ENCODE peak calls at places on chromosomes 3 and 15, in six cellular contexts. C, T, V, P, M and I are unnamed samples.

GRCh38 chr3:175526191-175526590 is 667.1 kb downstream of the NAALADL2 start:
- DNase-seq in C (no peak), T (no peak), V (no peak), P (no peak), M (no peak), I (no peak)

GRCh38 chr3:169146112-169146665 is 517.3 kb downstream of the MECOM start:
- DNase-seq in C (peak; percentile 73), T (no peak), V (peak; percentile 50), P (peak; percentile 47), M (peak; percentile 86), I (no peak)

GRCh38 chr3:196280689-196281463 is 6.7 kb downstream of the PCYT1A start:
- DNase-seq in C (no peak), T (no peak), V (no peak), P (peak; percentile 19), M (no peak), I (no peak)

GRCh38 chr3:62833538-62833937 is 41.7 kb downstream of the CADPS start:
- DNase-seq in C (no peak), T (no peak), V (no peak), P (peak; percentile 14), M (no peak), I (no peak)

GRCh38 chr3:180947761-180948390 is 35.4 kb downstream of the FXR1 start:
- DNase-seq in C (no peak), T (no peak), V (no peak), P (no peak), M (no peak), I (no peak)

GRCh38 chr3:16063603-16064002 is 110.9 kb upstream of the GALNT15 start:
- DNase-seq in C (no peak), T (no peak), V (no peak), P (no peak), M (no peak), I (peak; percentile 56)

GRCh38 chr3:129305592-129306091 is 27.0 kb downstream of the HMCES start:
- DNase-seq in C (peak; percentile 85), T (no peak), V (peak; percentile 96), P (peak; percentile 91), M (peak; percentile 93), I (peak; percentile 90)

GRCh38 chr3:15272431-15273196 is 59.8 kb downstream of the SH3BP5 start:
- DNase-seq in C (no peak), T (no peak), V (no peak), P (no peak), M (peak; percentile 46), I (no peak)

GRCh38 chr3:129289201-129289921 is 10.7 kb downstream of the HMCES start:
- DNase-seq in C (no peak), T (no peak), V (no peak), P (no peak), M (no peak), I (no peak)

GRCh38 chr3:138448631-138449030 is 14.2 kb downstream of the ESYT3 start:
- DNase-seq in C (no peak), T (no peak), V (no peak), P (no peak), M (no peak), I (no peak)

GRCh38 chr3:58084788-58085543 is 76.7 kb downstream of the FLNB start:
- DNase-seq in C (no peak), T (no peak), V (no peak), P (no peak), M (no peak), I (no peak)

GRCh38 chr3:120752230-120752629 is 9.7 kb downstream of the GTF2E1 start:
- DNase-seq in C (no peak), T (no peak), V (no peak), P (no peak), M (no peak), I (no peak)

GRCh38 chr3:25426408-25426807 is 1.7 kb upstream of the RARB start:
- DNase-seq in C (no peak), T (no peak), V (no peak), P (no peak), M (no peak), I (no peak)

DNA sequence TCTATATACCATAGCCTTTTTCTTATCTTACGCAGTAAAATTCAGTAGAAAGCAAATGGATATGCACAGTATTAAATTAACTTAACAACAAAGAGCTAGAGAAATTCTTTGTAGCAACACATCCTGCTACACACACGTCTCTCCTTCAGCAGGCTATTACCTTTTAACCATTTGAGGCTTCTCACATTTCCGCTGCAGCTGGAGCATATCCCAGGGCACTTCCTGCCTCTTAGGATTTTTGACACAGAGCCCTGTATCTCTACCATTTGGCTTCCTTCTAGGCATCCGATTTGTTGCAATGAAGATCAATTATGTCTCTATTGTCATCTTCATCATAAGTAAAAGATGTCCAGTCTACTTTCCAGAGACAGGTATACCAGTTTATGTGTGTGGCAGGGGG is 292.4 kb upstream of the CBLB start:
- DNase-seq in C (no peak), T (no peak), V (no peak), P (no peak), M (no peak), I (no peak)
- H3K4me1 ChIP-seq in C (no peaks in the 10 kb centered on the region), T (no peaks in the 10 kb centered on the region), V (no peaks in the 10 kb centered on the region), P (no peaks in the 10 kb centered on the region), M (no peaks in the 10 kb centered on the region), I (no peaks in the 10 kb centered on the region)

GRCh38 chr3:42081814-42082473 is 9.2 kb upstream of the TRAK1 start:
- DNase-seq in C (no peak), T (no peak), V (no peak), P (no peak), M (no peak), I (no peak)

GRCh38 chr3:42090973-42091731 is at the start of gene TRAK1:
- DNase-seq in C (no peak), T (no peak), V (no peak), P (peak; percentile 36), M (no peak), I (peak; percentile 72)

GRCh38 chr3:42084593-42084992 is 6.6 kb upstream of the TRAK1 start:
- DNase-seq in C (no peak), T (no peak), V (no peak), P (no peak), M (no peak), I (no peak)

GRCh38 chr3:42088803-42089520 is 2.2 kb upstream of the TRAK1 start:
- DNase-seq in C (no peak), T (no peak), V (no peak), P (no peak), M (no peak), I (no peak)

DNA sequence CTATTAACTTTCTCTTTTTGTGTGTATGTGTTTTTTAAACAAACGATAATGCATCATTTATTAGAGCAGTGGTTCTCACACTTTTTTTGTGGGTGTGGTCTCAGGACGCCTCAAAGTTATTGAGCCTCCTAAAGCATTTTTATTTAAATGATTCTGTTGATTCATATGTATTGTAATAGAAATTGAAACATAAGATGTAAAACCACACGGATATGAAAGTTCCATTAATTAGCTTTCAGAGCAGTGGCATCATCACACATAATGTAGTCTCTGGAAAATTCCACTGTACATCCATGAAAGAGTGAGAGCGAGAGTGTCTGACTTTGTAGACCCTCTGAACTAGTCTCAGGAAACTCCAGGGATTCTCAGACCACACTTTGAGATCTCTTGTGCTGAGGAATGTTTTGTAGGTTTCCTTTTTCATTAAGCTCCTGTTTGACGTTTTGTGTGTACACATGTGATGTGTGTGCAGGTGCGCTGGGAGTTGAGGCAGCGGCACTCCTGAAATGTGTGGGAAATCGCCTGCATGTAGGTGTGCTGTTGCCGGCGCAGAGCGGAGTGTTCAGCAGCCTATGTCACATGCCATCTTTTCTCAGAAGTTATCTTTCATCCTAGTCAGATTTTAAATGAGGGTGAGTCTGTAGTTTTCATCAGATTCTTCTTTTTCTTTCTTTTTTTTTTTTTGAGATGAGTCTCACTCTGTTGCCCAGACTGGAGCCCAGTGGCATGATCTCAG is 5.3 kb upstream of the TRAK1 start:
- DNase-seq in C (no peak), T (no peak), V (no peak), P (no peak), M (no peak), I (no peak)
- H3K4me1 ChIP-seq in C (peaks cover 7% of the 10 kb centered on the region), T (peaks cover under 1% of the 10 kb centered on the region), V (peaks cover 9% of the 10 kb centered on the region), P (peaks cover 6% of the 10 kb centered on the region), M (peaks cover 36% of the 10 kb centered on the region), I (peaks cover 5% of the 10 kb centered on the region)

GRCh38 chr15:72231847-72232461 is 964 bp upstream of the PKM start:
- DNase-seq in C (peak; percentile 45), T (peak; percentile 36), V (no peak), P (peak; percentile 68), M (no peak), I (no peak)
- H3K4me1 ChIP-seq in C (peaks cover 51% of the 10 kb centered on the region), T (peaks cover 46% of the 10 kb centered on the region), V (peaks cover 18% of the 10 kb centered on the region), P (peaks cover 29% of the 10 kb centered on the region), M (peaks cover 44% of the 10 kb centered on the region), I (peaks cover 1% of the 10 kb centered on the region)

GRCh38 chr15:98721166-98721565 is 72.8 kb downstream of the IGF1R start:
- DNase-seq in C (no peak), T (no peak), V (no peak), P (no peak), M (no peak), I (no peak)
- H3K4me1 ChIP-seq in C (peaks cover 55% of the 10 kb centered on the region), T (no peaks in the 10 kb centered on the region), V (peaks cover 20% of the 10 kb centered on the region), P (peaks cover 36% of the 10 kb centered on the region), M (peaks cover 87% of the 10 kb centered on the region), I (no peaks in the 10 kb centered on the region)